ENCODE peak calls at places on chromosome 22, in five cellular contexts. One of them, this sample, is unnamed.

GRCh38 chr22:17368727-17369552 is at the start of gene CECR2:
- DNase-seq in ovary: peak
- DNase-seq in RCC 7860: no peak
- DNase-seq in Kasumi-1: peak
- DNase-seq in pons: peak
- DNase-seq in this sample: no peak

GRCh38 chr22:35352214-35353111 is 28.4 kb upstream of the HMOX1 start:
- DNase-seq in ovary: no peak
- DNase-seq in RCC 7860: no peak
- DNase-seq in Kasumi-1: peak
- DNase-seq in pons: peak
- DNase-seq in this sample: no peak

GRCh38 chr22:31474743-31475142 is 14.9 kb downstream of the EIF4ENIF1 start:
- DNase-seq in ovary: no peak
- DNase-seq in RCC 7860: no peak
- DNase-seq in Kasumi-1: no peak
- DNase-seq in pons: no peak
- DNase-seq in this sample: peak

GRCh38 chr22:32261306-32261705 is 6.2 kb upstream of the SLC5A4 start:
- DNase-seq in ovary: no peak
- DNase-seq in RCC 7860: no peak
- DNase-seq in Kasumi-1: no peak
- DNase-seq in pons: no peak
- DNase-seq in this sample: no peak

GRCh38 chr22:41923595-41924276 is 2.9 kb downstream of the TNFRSF13C start:
- DNase-seq in ovary: no peak
- DNase-seq in RCC 7860: no peak
- DNase-seq in Kasumi-1: no peak
- DNase-seq in pons: no peak
- DNase-seq in this sample: no peak

GRCh38 chr22:39313258-39314001 is 6.0 kb downstream of the RPL3 start:
- DNase-seq in ovary: no peak
- DNase-seq in RCC 7860: no peak
- DNase-seq in Kasumi-1: no peak
- DNase-seq in pons: no peak
- DNase-seq in this sample: peak

GRCh38 chr22:50530280-50530856 is 556 bp upstream of the TYMP start:
- DNase-seq in ovary: peak
- DNase-seq in RCC 7860: no peak
- DNase-seq in Kasumi-1: peak
- DNase-seq in pons: no peak
- DNase-seq in this sample: peak

GRCh38 chr22:44199866-44200265 is 19.1 kb downstream of the PARVG start:
- DNase-seq in ovary: no peak
- DNase-seq in RCC 7860: no peak
- DNase-seq in Kasumi-1: no peak
- DNase-seq in pons: no peak
- DNase-seq in this sample: no peak

GRCh38 chr22:41818596-41818995 is 14.3 kb upstream of the SREBF2 start:
- DNase-seq in ovary: no peak
- DNase-seq in RCC 7860: no peak
- DNase-seq in Kasumi-1: no peak
- DNase-seq in pons: no peak
- DNase-seq in this sample: no peak

GRCh38 chr22:43152355-43153071 is 1.2 kb downstream of the TSPO start:
- DNase-seq in ovary: peak
- DNase-seq in RCC 7860: peak
- DNase-seq in Kasumi-1: peak
- DNase-seq in pons: peak
- DNase-seq in this sample: peak

GRCh38 chr22:44890416-44891292 is 119.2 kb downstream of the PHF21B start:
- DNase-seq in ovary: no peak
- DNase-seq in RCC 7860: no peak
- DNase-seq in Kasumi-1: no peak
- DNase-seq in pons: no peak
- DNase-seq in this sample: no peak

GRCh38 chr22:38348751-38349496 is 31.7 kb upstream of the CSNK1E start:
- DNase-seq in ovary: no peak
- DNase-seq in RCC 7860: no peak
- DNase-seq in Kasumi-1: no peak
- DNase-seq in pons: no peak
- DNase-seq in this sample: no peak

GRCh38 chr22:38727530-38728451 is 22.0 kb downstream of the GTPBP1 start:
- DNase-seq in ovary: no peak
- DNase-seq in RCC 7860: no peak
- DNase-seq in Kasumi-1: no peak
- DNase-seq in pons: no peak
- DNase-seq in this sample: no peak

GRCh38 chr22:24189249-24190158 is 8.2 kb downstream of the SUSD2 start:
- DNase-seq in ovary: peak
- DNase-seq in RCC 7860: peak
- DNase-seq in Kasumi-1: peak
- DNase-seq in pons: peak
- DNase-seq in this sample: peak

GRCh38 chr22:23199159-23199558 is 18.9 kb downstream of the BCR start:
- DNase-seq in ovary: no peak
- DNase-seq in RCC 7860: no peak
- DNase-seq in Kasumi-1: no peak
- DNase-seq in pons: no peak
- DNase-seq in this sample: no peak

GRCh38 chr22:46241397-46242007 is 8.6 kb downstream of the CDPF1 start:
- DNase-seq in ovary: no peak
- DNase-seq in RCC 7860: no peak
- DNase-seq in Kasumi-1: no peak
- DNase-seq in pons: no peak
- DNase-seq in this sample: no peak

GRCh38 chr22:31155425-31155824 is 4.6 kb upstream of the RNF185 start:
- DNase-seq in ovary: no peak
- DNase-seq in RCC 7860: no peak
- DNase-seq in Kasumi-1: no peak
- DNase-seq in pons: no peak
- DNase-seq in this sample: peak

GRCh38 chr22:49551446-49551845 is 276.2 kb downstream of the BRD1 start:
- DNase-seq in ovary: no peak
- DNase-seq in RCC 7860: no peak
- DNase-seq in Kasumi-1: no peak
- DNase-seq in pons: no peak
- DNase-seq in this sample: no peak

GRCh38 chr22:20123364-20124082 is 6.5 kb upstream of the TRMT2A start:
- DNase-seq in ovary: no peak
- DNase-seq in RCC 7860: no peak
- DNase-seq in Kasumi-1: no peak
- DNase-seq in pons: no peak
- DNase-seq in this sample: no peak

GRCh38 chr22:50008151-50009040 is 4.2 kb downstream of the IL17REL start:
- DNase-seq in ovary: no peak
- DNase-seq in RCC 7860: no peak
- DNase-seq in Kasumi-1: no peak
- DNase-seq in pons: no peak
- DNase-seq in this sample: no peak

GRCh38 chr22:22210375-22210774 is 34.2 kb upstream of the VPREB1 start:
- DNase-seq in ovary: no peak
- DNase-seq in RCC 7860: peak
- DNase-seq in Kasumi-1: no peak
- DNase-seq in pons: no peak
- DNase-seq in this sample: peak

GRCh38 chr22:24450600-24450999 is 23.2 kb downstream of the ADORA2A start:
- DNase-seq in ovary: peak
- DNase-seq in RCC 7860: no peak
- DNase-seq in Kasumi-1: peak
- DNase-seq in pons: no peak
- DNase-seq in this sample: no peak

GRCh38 chr22:36384766-36385400 is 2.9 kb downstream of the MYH9 start:
- DNase-seq in ovary: no peak
- DNase-seq in RCC 7860: peak
- DNase-seq in Kasumi-1: peak
- DNase-seq in pons: no peak
- DNase-seq in this sample: peak

GRCh38 chr22:45905924-45906865 is 70.8 kb downstream of the WNT7B start:
- DNase-seq in ovary: no peak
- DNase-seq in RCC 7860: no peak
- DNase-seq in Kasumi-1: no peak
- DNase-seq in pons: no peak
- DNase-seq in this sample: peak

GRCh38 chr22:20249797-20250354 is 18.2 kb downstream of the RTN4R start:
- DNase-seq in ovary: peak
- DNase-seq in RCC 7860: no peak
- DNase-seq in Kasumi-1: no peak
- DNase-seq in pons: peak
- DNase-seq in this sample: no peak

GRCh38 chr22:29541845-29542244 is 11.7 kb downstream of the THOC5 start:
- DNase-seq in ovary: no peak
- DNase-seq in RCC 7860: no peak
- DNase-seq in Kasumi-1: peak
- DNase-seq in pons: peak
- DNase-seq in this sample: no peak

GRCh38 chr22:39206491-39206890 is 38.3 kb downstream of the PDGFB start:
- DNase-seq in ovary: no peak
- DNase-seq in RCC 7860: no peak
- DNase-seq in Kasumi-1: no peak
- DNase-seq in pons: no peak
- DNase-seq in this sample: no peak

GRCh38 chr22:41976070-41976901 is 7.0 kb downstream of the SEPTIN3 start:
- DNase-seq in ovary: no peak
- DNase-seq in RCC 7860: no peak
- DNase-seq in Kasumi-1: no peak
- DNase-seq in pons: no peak
- DNase-seq in this sample: no peak

GRCh38 chr22:46726066-46726985 is 11.7 kb downstream of the CERK start:
- DNase-seq in ovary: no peak
- DNase-seq in RCC 7860: no peak
- DNase-seq in Kasumi-1: no peak
- DNase-seq in pons: no peak
- DNase-seq in this sample: no peak

GRCh38 chr22:38299758-38300157 is 17.5 kb downstream of the CSNK1E start:
- DNase-seq in ovary: no peak
- DNase-seq in RCC 7860: no peak
- DNase-seq in Kasumi-1: no peak
- DNase-seq in pons: no peak
- DNase-seq in this sample: no peak

GRCh38 chr22:35074583-35074982 is 8.6 kb downstream of the ISX start:
- DNase-seq in ovary: no peak
- DNase-seq in RCC 7860: no peak
- DNase-seq in Kasumi-1: no peak
- DNase-seq in pons: no peak
- DNase-seq in this sample: no peak

GRCh38 chr22:28017558-28017820 is 98.4 kb upstream of the PITPNB start:
- DNase-seq in ovary: no peak
- DNase-seq in RCC 7860: no peak
- DNase-seq in Kasumi-1: no peak
- DNase-seq in pons: no peak
- DNase-seq in this sample: no peak

GRCh38 chr22:37063436-37064420 is 12.2 kb downstream of the KCTD17 start:
- DNase-seq in ovary: no peak
- DNase-seq in RCC 7860: no peak
- DNase-seq in Kasumi-1: no peak
- DNase-seq in pons: no peak
- DNase-seq in this sample: no peak

GRCh38 chr22:35186492-35186891 is 70.8 kb upstream of the HMGXB4 start:
- DNase-seq in ovary: no peak
- DNase-seq in RCC 7860: no peak
- DNase-seq in Kasumi-1: no peak
- DNase-seq in pons: no peak
- DNase-seq in this sample: no peak